ENCODE peak calls at places on chromosome 1, in nine cellular contexts. E is transverse colon, I is tibial nerve, V is ovary, X is H1, M is sigmoid colon, Y is K562, Q is esophagus muscularis mucosa, G is stomach. R is an unnamed sample. For H3K27me3, the result is how much of the 10 kb centered on the place peaks cover.

GRCh38 chr1:223175032-223175431 is 32.0 kb upstream of the TLR5 start:
- DNase-seq in E (no peak), I (peak), V (no peak), X (no peak), M (no peak), Y (no peak), Q (no peak), G (no peak), R (no peak)

GRCh38 chr1:87224209-87224608 is 104.5 kb upstream of the LMO4 start:
- DNase-seq in E (no peak), I (no peak), V (no peak), X (no peak), M (no peak), Y (no peak), Q (no peak), G (no peak), R (no peak)

GRCh38 chr1:88650676-88651418 is 33.2 kb upstream of the PKN2 start:
- DNase-seq in E (no peak), I (no peak), V (no peak), X (no peak), M (no peak), Y (no peak), Q (no peak), G (no peak), R (no peak)

GRCh38 chr1:13535227-13535626 is 21.4 kb upstream of the LRRC38 start:
- DNase-seq in E (no peak), I (no peak), V (no peak), X (no peak), M (peak), Y (no peak), Q (no peak), G (no peak), R (no peak)

GRCh38 chr1:205056956-205057568 is 14.1 kb downstream of the CNTN2 start:
- DNase-seq in E (no peak), I (no peak), V (no peak), X (no peak), M (no peak), Y (no peak), Q (no peak), G (no peak), R (no peak)

GRCh38 chr1:224432672-224433040 is 1.9 kb downstream of the WDR26 start:
- DNase-seq in E (no peak), I (no peak), V (no peak), X (no peak), M (no peak), Y (peak), Q (no peak), G (no peak), R (no peak)

GRCh38 chr1:233668725-233669294 is 54.9 kb downstream of the KCNK1 start:
- DNase-seq in E (peak), I (no peak), V (no peak), X (no peak), M (no peak), Y (peak), Q (no peak), G (no peak), R (no peak)

GRCh38 chr1:206497363-206497762 is 10.0 kb upstream of the RASSF5 start:
- DNase-seq in E (no peak), I (no peak), V (no peak), X (no peak), M (no peak), Y (no peak), Q (no peak), G (no peak), R (no peak)

GRCh38 chr1:23558140-23558871 is 995 bp downstream of the ID3 start:
- DNase-seq in E (peak), I (no peak), V (peak), X (no peak), M (peak), Y (peak), Q (no peak), G (peak), R (no peak)

GRCh38 chr1:32180186-32181060 is 948 bp downstream of the TXLNA start:
- DNase-seq in E (peak), I (peak), V (peak), X (peak), M (peak), Y (peak), Q (no peak), G (peak), R (peak)

GRCh38 chr1:180923024-180923841 is 10.5 kb downstream of the KIAA1614 start:
- DNase-seq in E (no peak), I (no peak), V (no peak), X (peak), M (no peak), Y (no peak), Q (no peak), G (no peak), R (no peak)

GRCh38 chr1:204672069-204672468 is 13.5 kb downstream of the LRRN2 start:
- DNase-seq in E (no peak), I (no peak), V (no peak), X (no peak), M (no peak), Y (no peak), Q (no peak), G (no peak), R (no peak)

GRCh38 chr1:243924188-243924587 is 74.1 kb upstream of the AKT3 start:
- DNase-seq in E (no peak), I (no peak), V (no peak), X (no peak), M (no peak), Y (no peak), Q (no peak), G (no peak), R (no peak)

GRCh38 chr1:233662503-233663105 is 48.7 kb downstream of the KCNK1 start:
- DNase-seq in E (no peak), I (no peak), V (no peak), X (no peak), M (no peak), Y (no peak), Q (no peak), G (no peak), R (no peak)

GRCh38 chr1:29969576-29969975 is 733.3 kb downstream of the PTPRU start:
- DNase-seq in E (no peak), I (no peak), V (no peak), X (peak), M (no peak), Y (no peak), Q (no peak), G (no peak), R (no peak)

GRCh38 chr1:11822091-11822490 is 16.1 kb downstream of the CLCN6 start:
- DNase-seq in E (no peak), I (no peak), V (no peak), X (no peak), M (no peak), Y (no peak), Q (no peak), G (no peak), R (no peak)

GRCh38 chr1:42747125-42747524 is 7.1 kb upstream of the CLDN19 start:
- DNase-seq in E (peak), I (no peak), V (peak), X (peak), M (no peak), Y (peak), Q (no peak), G (peak), R (peak)

GRCh38 chr1:55481634-55482033 is 266.5 kb upstream of the USP24 start:
- DNase-seq in E (no peak), I (no peak), V (no peak), X (no peak), M (no peak), Y (no peak), Q (no peak), G (no peak), R (no peak)

DNA sequence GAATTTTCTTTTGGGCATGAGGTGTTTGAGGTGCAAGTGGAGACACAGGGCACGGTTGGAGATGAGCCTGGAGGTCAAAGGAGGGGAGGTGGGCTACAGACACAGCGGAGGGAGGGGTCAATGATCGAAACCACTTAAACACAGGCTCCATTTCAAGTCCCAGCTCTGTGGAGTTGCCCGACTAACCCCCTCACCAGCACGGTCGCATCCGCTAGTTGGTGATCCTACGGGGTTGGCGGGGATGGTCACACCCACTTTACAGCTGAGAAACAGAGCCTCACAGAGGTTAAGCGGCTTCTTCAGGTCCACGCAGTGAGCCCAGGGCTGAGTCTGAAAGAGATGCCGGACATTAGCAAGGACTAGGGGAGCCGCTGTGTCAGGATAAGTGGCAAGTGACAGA is 60.1 kb upstream of the RUNX3 start:
- DNase-seq in E (no peak), I (no peak), V (no peak), X (no peak), M (no peak), Y (peak), Q (no peak), G (no peak), R (no peak)
- H3K27me3 ChIP-seq in E (under half), I (under half), V (under half), X (under half), M (under half), Y (half or more), Q (under half), G (under half), R (under half)

GRCh38 chr1:97936976-97937375 is 16.1 kb upstream of the DPYD start:
- DNase-seq in E (no peak), I (no peak), V (no peak), X (no peak), M (no peak), Y (no peak), Q (no peak), G (no peak), R (no peak)
- H3K4me3 ChIP-seq in E (no peak), I (no peak), V (no peak), X (no peak), M (no peak), Y (no peak), Q (no peak), G (no peak), R (no peak)

GRCh38 chr1:8010080-8010664 is 15.9 kb downstream of the ERRFI1 start:
- DNase-seq in E (no peak), I (no peak), V (no peak), X (no peak), M (no peak), Y (no peak), Q (no peak), G (no peak), R (no peak)

GRCh38 chr1:8011923-8012858 is 13.9 kb downstream of the ERRFI1 start:
- DNase-seq in E (no peak), I (no peak), V (no peak), X (no peak), M (no peak), Y (no peak), Q (no peak), G (no peak), R (no peak)

GRCh38 chr1:8012955-8013354 is 13.2 kb downstream of the ERRFI1 start:
- DNase-seq in E (no peak), I (no peak), V (no peak), X (no peak), M (no peak), Y (no peak), Q (no peak), G (no peak), R (no peak)

GRCh38 chr1:8009043-8010002 is 16.8 kb downstream of the ERRFI1 start:
- DNase-seq in E (no peak), I (no peak), V (no peak), X (no peak), M (no peak), Y (no peak), Q (no peak), G (no peak), R (no peak)

DNA sequence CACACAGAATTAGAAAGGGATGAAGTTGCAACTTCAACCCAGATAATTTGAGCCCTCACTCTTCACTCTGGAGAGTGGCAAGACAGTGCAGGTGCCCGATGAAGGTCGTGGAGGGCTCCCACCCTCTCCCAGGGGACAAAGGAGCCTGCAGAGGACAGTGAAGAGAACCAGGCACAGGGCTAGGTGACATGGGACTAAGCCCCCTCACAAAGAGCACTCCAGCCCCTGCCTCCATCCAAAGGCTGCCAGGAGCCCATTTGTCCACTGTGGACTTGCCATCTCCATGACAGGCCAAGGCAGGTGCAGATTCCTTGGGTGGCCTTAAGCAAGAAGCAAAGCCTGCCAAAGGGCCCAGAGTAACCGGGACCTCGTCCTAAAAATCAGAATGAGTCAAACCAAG is 15.1 kb downstream of the ERRFI1 start:
- DNase-seq in E (no peak), I (no peak), V (no peak), X (no peak), M (no peak), Y (no peak), Q (no peak), G (no peak), R (no peak)
- TF ChIP-seq EP300 in E (no peak), I (no peak), V (no peak), X (no peak), M (no peak), Y (no peak), Q (no peak), G (no peak), R (no peak)

DNA sequence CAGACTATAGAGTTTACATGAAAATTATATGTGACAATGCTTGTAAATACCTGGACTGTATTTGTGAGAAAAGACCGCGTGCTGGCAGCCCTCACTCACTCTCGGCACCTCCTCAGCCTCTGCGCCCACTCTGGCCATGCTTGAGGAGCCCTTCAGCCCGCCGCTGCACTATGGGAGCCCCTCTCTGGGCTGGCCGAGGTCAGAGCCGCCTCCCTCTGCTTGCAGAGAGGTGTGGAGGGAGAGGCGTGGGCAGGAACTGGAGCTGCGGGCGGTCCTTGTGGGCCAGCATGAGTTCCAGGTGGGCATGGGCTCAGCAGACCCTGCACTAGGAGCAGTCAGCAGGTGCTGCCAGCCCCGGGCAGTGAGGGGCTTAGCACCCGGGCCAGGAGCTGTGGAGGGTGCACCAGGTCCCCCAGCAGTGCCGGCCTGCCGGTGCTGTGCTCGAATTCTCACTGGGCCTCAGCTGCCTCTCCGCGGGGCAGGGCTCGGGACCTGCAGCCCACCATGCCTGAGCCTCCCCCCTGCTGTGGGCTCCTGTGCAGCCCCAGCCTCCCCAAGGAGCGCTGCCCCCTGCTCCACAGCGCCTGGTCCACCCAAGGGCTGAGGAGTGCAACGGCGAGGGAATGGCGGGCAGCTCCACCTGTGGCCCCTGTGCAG is 482.5 kb downstream of the AGBL4 start:
- DNase-seq in E (no peak), I (no peak), V (no peak), X (no peak), M (no peak), Y (no peak), Q (no peak), G (no peak), R (no peak)
- H3K27me3 ChIP-seq in E (under half), I (under half), V (under half), X (under half), M (under half), Y (under half), Q (under half), G (under half), R (under half)

GRCh38 chr1:201499795-201500669 is 6.9 kb downstream of the CSRP1 start:
- DNase-seq in E (no peak), I (no peak), V (no peak), X (no peak), M (no peak), Y (no peak), Q (no peak), G (no peak), R (no peak)
- H3K4me3 ChIP-seq in E (no peak), I (no peak), V (peak), X (no peak), M (peak), Y (no peak), Q (peak), G (peak), R (peak)